ENCODE peak calls at places on chromosome 7, in six cellular contexts. M is fibroblast of lung, B is mammary epithelial cell, O is body of pancreas, H is astrocyte of the spinal cord, D is hepatocyte. U is an unnamed sample.

GRCh38 chr7:154519229-154519628 is 467.0 kb downstream of the DPP6 start:
- DNase-seq in M (no peak), B (no peak), O (no peak), H (no peak), D (no peak), U (no peak)

GRCh38 chr7:43792471-43792870 is 34.0 kb downstream of the BLVRA start:
- DNase-seq in M (no peak), B (no peak), O (no peak), H (no peak), D (no peak), U (no peak)

GRCh38 chr7:81150951-81151361 is 232.1 kb upstream of the SEMA3C start:
- DNase-seq in M (peak), B (peak), O (no peak), H (peak), D (no peak), U (no peak)

GRCh38 chr7:94391716-94392390 is 2.8 kb upstream of the COL1A2 start:
- DNase-seq in M (peak), B (no peak), O (no peak), H (peak), D (peak), U (no peak)

GRCh38 chr7:23184709-23185354 is 3.0 kb downstream of the NUP42 start:
- DNase-seq in M (peak), B (peak), O (peak), H (peak), D (peak), U (no peak)

GRCh38 chr7:2521341-2521745 is 1.8 kb downstream of the LFNG start:
- DNase-seq in M (no peak), B (no peak), O (no peak), H (no peak), D (no peak), U (no peak)

GRCh38 chr7:76358478-76359110 is at the start of gene YWHAG:
- DNase-seq in M (peak), B (peak), O (peak), H (peak), D (peak), U (peak)

GRCh38 chr7:74507538-74508319 is 54.0 kb downstream of the GTF2IRD1 start:
- DNase-seq in M (no peak), B (no peak), O (no peak), H (no peak), D (no peak), U (no peak)

GRCh38 chr7:119090851-119091250 is 866.3 kb downstream of the ANKRD7 start:
- DNase-seq in M (peak), B (peak), O (no peak), H (peak), D (peak), U (no peak)

GRCh38 chr7:77649950-77650349 is 46.3 kb upstream of the RSBN1L start:
- DNase-seq in M (peak), B (no peak), O (no peak), H (peak), D (no peak), U (no peak)

GRCh38 chr7:132049462-132050304 is 493.3 kb upstream of the PODXL start:
- DNase-seq in M (peak), B (no peak), O (peak), H (peak), D (peak), U (no peak)

GRCh38 chr7:2104107-2104710 is 128.5 kb downstream of the MAD1L1 start:
- DNase-seq in M (peak), B (no peak), O (peak), H (peak), D (peak), U (no peak)

GRCh38 chr7:1263391-1263951 is 30.8 kb downstream of the UNCX start:
- DNase-seq in M (no peak), B (no peak), O (peak), H (no peak), D (no peak), U (no peak)

GRCh38 chr7:76072243-76073148 is 24.6 kb downstream of the MDH2 start:
- DNase-seq in M (no peak), B (no peak), O (no peak), H (no peak), D (no peak), U (no peak)

GRCh38 chr7:90248706-90249105 is 3.7 kb downstream of the CFAP69 start:
- DNase-seq in M (no peak), B (no peak), O (no peak), H (no peak), D (no peak), U (no peak)

GRCh38 chr7:133051719-133052118 is 30.2 kb downstream of the CHCHD3 start:
- DNase-seq in M (no peak), B (no peak), O (no peak), H (no peak), D (no peak), U (no peak)

GRCh38 chr7:133053321-133053891 is 28.5 kb downstream of the CHCHD3 start:
- DNase-seq in M (peak), B (peak), O (peak), H (peak), D (no peak), U (no peak)

GRCh38 chr7:133054167-133054840 is 27.6 kb downstream of the CHCHD3 start:
- DNase-seq in M (peak), B (peak), O (no peak), H (peak), D (no peak), U (no peak)

GRCh38 chr7:133052357-133052756 is 29.5 kb downstream of the CHCHD3 start:
- DNase-seq in M (no peak), B (no peak), O (no peak), H (no peak), D (no peak), U (no peak)

DNA sequence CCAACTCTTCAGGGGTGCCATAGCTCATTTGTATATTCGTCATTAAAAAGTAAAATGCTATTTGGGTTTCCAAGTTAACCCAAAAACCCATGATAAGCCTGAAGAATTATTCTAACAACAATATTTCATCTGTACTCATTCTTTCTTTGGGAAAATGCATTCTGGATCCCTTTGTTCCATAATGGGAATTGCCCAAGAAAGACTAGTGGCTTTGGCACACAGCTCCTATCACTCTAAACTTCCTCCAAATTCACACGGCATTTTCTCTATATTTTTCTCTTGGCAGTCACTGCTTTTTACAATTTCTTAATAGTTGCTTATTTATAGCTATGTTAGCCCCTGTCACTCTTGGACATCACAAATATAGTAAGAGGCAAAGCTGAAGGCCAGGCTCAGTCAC is 29.1 kb downstream of the CHCHD3 start:
- DNase-seq in M (no peak), B (no peak), O (no peak), H (no peak), D (no peak), U (no peak)
- H3K4me3 ChIP-seq in M (peak), B (no peak), O (no peak), H (no peak), D (no peak), U (no peak)

GRCh38 chr7:130032698-130033097 is 18.5 kb downstream of the ZC3HC1 start:
- DNase-seq in M (no peak), B (no peak), O (no peak), H (no peak), D (no peak), U (no peak)

GRCh38 chr7:130040576-130040975 is 10.6 kb downstream of the ZC3HC1 start:
- DNase-seq in M (no peak), B (no peak), O (no peak), H (no peak), D (no peak), U (no peak)

DNA sequence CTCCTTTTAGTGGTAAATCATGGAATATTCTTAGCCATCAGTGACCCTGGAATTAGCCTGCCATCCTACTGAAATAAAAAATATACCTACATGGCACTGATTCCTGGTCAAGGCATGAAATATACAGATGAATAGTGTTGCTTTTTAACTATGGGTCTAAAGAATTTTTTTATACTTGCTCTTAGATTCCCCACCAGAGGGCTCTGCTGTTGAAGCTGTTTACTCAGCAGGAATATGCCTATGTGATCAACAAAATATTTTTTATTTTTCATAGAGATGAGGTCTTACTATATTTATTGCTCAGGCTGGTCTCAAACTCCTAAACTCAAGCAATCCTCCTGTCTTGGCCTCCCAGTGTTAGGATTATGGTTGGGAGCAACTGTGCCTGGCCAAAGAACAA is 13.5 kb downstream of the ZC3HC1 start:
- DNase-seq in M (peak), B (no peak), O (no peak), H (no peak), D (peak), U (no peak)
- TF ChIP-seq CTCF in M (peak), B (peak), O (no peak), H (peak), D (peak), U (peak)

DNA sequence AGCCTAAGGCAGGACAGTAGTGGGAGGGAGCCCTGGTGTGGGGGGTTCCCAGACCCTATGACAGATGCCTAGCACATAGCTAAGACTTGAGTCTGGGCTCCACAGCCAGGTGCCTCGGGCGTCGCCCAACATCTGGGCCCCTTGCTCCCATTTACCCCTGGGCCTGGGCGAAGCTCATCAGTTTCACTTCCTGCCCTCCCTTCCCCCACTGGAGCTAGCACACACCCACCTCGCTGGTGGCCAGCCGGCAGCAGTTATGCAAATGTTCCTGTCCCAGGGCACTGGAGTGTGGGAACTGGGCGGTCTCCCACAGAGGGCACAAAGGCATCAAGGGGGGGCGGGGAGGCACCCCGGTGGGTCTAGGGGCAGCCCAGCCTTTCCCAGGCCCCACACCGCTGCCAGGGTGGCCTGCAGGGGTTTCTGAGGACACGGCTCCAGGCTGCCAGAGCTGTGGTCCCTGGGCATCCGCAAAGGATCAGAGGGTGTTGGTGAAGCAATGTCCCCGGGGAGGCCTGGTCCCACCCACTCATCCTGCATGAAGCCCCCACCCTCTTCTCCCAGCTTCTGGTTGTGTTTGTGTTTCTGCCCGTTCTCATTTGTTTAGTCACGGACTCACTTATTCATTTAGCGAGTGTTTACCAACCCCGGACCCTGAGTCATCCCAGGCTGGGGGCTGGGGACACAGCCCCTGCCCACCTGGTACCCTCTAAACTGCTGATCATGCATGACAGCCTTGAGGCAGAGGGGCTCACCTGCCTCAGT is 20.4 kb downstream of the SH2B2 start:
- DNase-seq in M (peak), B (no peak), O (peak), H (peak), D (peak), U (no peak)
- H3K4me3 ChIP-seq in M (no peak), B (no peak), O (no peak), H (no peak), D (no peak), U (no peak)

DNA sequence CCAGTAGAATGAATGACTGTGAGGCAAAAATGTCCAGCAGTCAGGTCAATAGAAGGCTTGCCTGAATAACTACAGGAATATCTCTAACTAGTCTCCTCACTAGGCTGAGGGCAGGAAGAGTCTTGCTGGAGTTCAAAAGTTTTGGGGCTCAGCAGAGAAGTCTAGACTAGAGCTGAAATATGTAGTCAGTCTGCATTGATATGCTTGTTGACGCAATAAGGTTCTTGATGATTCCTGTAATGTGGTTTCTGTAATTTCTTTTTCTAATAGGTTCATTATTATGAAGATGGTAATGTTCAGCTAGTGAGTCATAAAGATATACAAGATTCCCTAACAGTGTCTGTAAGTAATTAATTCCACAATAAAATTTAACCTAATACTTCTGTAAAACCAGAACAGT is 41.5 kb upstream of the ST7 start:
- DNase-seq in M (no peak), B (peak), O (no peak), H (no peak), D (no peak), U (no peak)
- TF ChIP-seq CTCF in M (no peak), B (no peak), O (no peak), H (no peak), D (no peak), U (no peak)

GRCh38 chr7:128030263-128030998 is 806 bp downstream of the LRRC4 start:
- DNase-seq in M (no peak), B (no peak), O (no peak), H (no peak), D (no peak), U (no peak)

GRCh38 chr7:128025380-128025779 is 5.9 kb downstream of the LRRC4 start:
- DNase-seq in M (no peak), B (no peak), O (no peak), H (peak), D (no peak), U (no peak)

GRCh38 chr7:128029405-128029995 is 1.7 kb downstream of the LRRC4 start:
- DNase-seq in M (no peak), B (no peak), O (no peak), H (no peak), D (no peak), U (no peak)

GRCh38 chr7:128026551-128026950 is 4.7 kb downstream of the LRRC4 start:
- DNase-seq in M (no peak), B (no peak), O (no peak), H (no peak), D (no peak), U (no peak)

GRCh38 chr7:128027485-128027980 is 3.7 kb downstream of the LRRC4 start:
- DNase-seq in M (no peak), B (no peak), O (no peak), H (no peak), D (peak), U (no peak)
- H3K4me3 ChIP-seq in M (no peak), B (no peak), O (no peak), H (no peak), D (no peak), U (no peak)

GRCh38 chr7:12066561-12066960 is 144.5 kb upstream of the TMEM106B start:
- DNase-seq in M (no peak), B (peak), O (no peak), H (no peak), D (peak), U (peak)

GRCh38 chr7:12064716-12065115 is 146.4 kb upstream of the TMEM106B start:
- DNase-seq in M (no peak), B (no peak), O (no peak), H (no peak), D (no peak), U (no peak)

GRCh38 chr7:12066004-12066403 is 145.1 kb upstream of the TMEM106B start:
- DNase-seq in M (no peak), B (peak), O (no peak), H (no peak), D (peak), U (no peak)

GRCh38 chr7:12069757-12070156 is 141.3 kb upstream of the TMEM106B start:
- DNase-seq in M (no peak), B (no peak), O (no peak), H (no peak), D (no peak), U (no peak)

DNA sequence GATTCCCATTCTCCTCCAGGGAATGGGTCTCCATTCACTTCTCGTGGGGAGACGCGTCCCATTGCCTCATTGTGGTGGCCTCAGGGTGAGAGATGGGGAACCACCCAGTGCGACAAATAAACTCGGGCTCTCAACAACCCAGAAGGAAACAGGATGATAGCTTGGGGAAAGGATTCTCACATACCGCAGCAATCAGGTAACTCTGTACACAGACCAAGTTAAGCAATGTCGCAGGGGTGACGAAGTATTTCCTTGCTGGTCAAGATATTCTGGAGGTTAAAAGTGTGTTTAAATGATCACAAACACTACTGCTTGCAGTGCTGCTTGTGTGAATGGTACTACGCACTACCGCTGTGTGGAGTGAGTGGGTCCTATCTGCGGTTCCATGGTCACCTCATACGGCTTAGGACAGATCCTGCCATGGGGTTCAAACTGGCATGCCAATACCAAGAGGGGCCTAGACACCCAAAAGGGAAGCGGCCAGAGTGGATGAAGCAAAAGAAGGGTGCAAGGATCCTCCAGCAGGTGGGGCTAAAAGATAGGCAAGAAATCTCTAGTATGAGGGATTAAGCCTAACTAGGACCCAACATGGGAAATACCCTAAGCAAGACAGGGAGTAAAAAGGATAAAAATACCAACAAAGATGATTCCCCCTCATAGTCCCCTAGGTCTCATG is 143.8 kb upstream of the TMEM106B start:
- DNase-seq in M (peak), B (peak), O (peak), H (peak), D (peak), U (no peak)
- TF ChIP-seq CTCF in M (peak), B (peak), O (peak), H (peak), D (peak), U (peak)